ENCODE peak calls at places on chromosomes 5 and 9, in four cellular contexts. Z, E, K and W are unnamed samples.

GRCh38 chr9:131872006-131872405 is 132.1 kb upstream of the RAPGEF1 start:
- DNase-seq in Z (no peak), E (no peak), K (no peak), W (no peak)

GRCh38 chr5:109997191-109997590 is 307.5 kb downstream of the MAN2A1 start:
- DNase-seq in Z (no peak), E (no peak), K (no peak), W (no peak)

GRCh38 chr9:33285502-33285901 is 4.8 kb upstream of the NFX1 start:
- DNase-seq in Z (no peak), E (no peak), K (no peak), W (no peak)

GRCh38 chr9:21709464-21710058 is 92.9 kb upstream of the MTAP start:
- DNase-seq in Z (no peak), E (peak), K (no peak), W (peak)

GRCh38 chr9:79672236-79672635 is 100.5 kb downstream of the TLE4 start:
- DNase-seq in Z (no peak), E (no peak), K (no peak), W (no peak)

GRCh38 chr9:33927694-33928093 is 110.7 kb downstream of the UBE2R2 start:
- DNase-seq in Z (no peak), E (no peak), K (no peak), W (no peak)

GRCh38 chr9:33220681-33221567 is 19.0 kb upstream of the SPINK4 start:
- DNase-seq in Z (no peak), E (no peak), K (no peak), W (no peak)

GRCh38 chr9:88646539-88646938 is 111.6 kb downstream of the NXNL2 start:
- DNase-seq in Z (no peak), E (no peak), K (no peak), W (no peak)

GRCh38 chr9:12760758-12761157 is 14.1 kb upstream of the LURAP1L start:
- DNase-seq in Z (no peak), E (no peak), K (no peak), W (no peak)

GRCh38 chr9:75039006-75039405 is 10.9 kb upstream of the CARNMT1 start:
- DNase-seq in Z (no peak), E (no peak), K (peak), W (no peak)

GRCh38 chr9:29241320-29241719 is 1668.0 kb upstream of the C9orf72 start:
- DNase-seq in Z (peak), E (no peak), K (no peak), W (no peak)

GRCh38 chr9:86721843-86722705 is 225.2 kb downstream of the GAS1 start:
- DNase-seq in Z (peak), E (peak), K (peak), W (no peak)

GRCh38 chr9:86494644-86495081 is 140.5 kb upstream of the TUT7 start:
- DNase-seq in Z (peak), E (no peak), K (peak), W (no peak)

GRCh38 chr9:20621553-20622329 is 558 bp downstream of the MLLT3 start:
- DNase-seq in Z (peak), E (peak), K (no peak), W (peak)

GRCh38 chr9:5560439-5560838 is 50.1 kb downstream of the PDCD1LG2 start:
- DNase-seq in Z (no peak), E (no peak), K (no peak), W (no peak)

GRCh38 chr9:36276840-36277239 is 18.6 kb upstream of the GNE start:
- DNase-seq in Z (no peak), E (no peak), K (peak), W (no peak)

GRCh38 chr9:134469041-134469875 is 143.0 kb downstream of the RXRA start:
- DNase-seq in Z (no peak), E (no peak), K (no peak), W (no peak)

GRCh38 chr5:135038202-135038828 is 4.3 kb upstream of the PITX1 start:
- DNase-seq in Z (no peak), E (no peak), K (no peak), W (no peak)

GRCh38 chr5:145975361-145976066 is 39.1 kb downstream of the SH3RF2 start:
- DNase-seq in Z (peak), E (no peak), K (peak), W (no peak)

GRCh38 chr5:78060421-78060820 is 234.1 kb downstream of the AP3B1 start:
- DNase-seq in Z (no peak), E (no peak), K (peak), W (no peak)

GRCh38 chr9:101705135-101705661 is 33.2 kb downstream of the GRIN3A start:
- DNase-seq in Z (no peak), E (peak), K (no peak), W (peak)

GRCh38 chr5:150066901-150067396 is 19.4 kb downstream of the CSF1R start:
- DNase-seq in Z (peak), E (no peak), K (no peak), W (no peak)

GRCh38 chr9:113219972-113220371 is 1.1 kb downstream of the FKBP15 start:
- DNase-seq in Z (no peak), E (no peak), K (peak), W (peak)

GRCh38 chr5:141948812-141949211 is 9.2 kb downstream of the PCDH12 start:
- DNase-seq in Z (no peak), E (no peak), K (no peak), W (no peak)

GRCh38 chr9:80485420-80485819 is 913.7 kb downstream of the TLE4 start:
- DNase-seq in Z (no peak), E (no peak), K (no peak), W (no peak)

GRCh38 chr5:110900829-110901228 is 162.0 kb downstream of the SLC25A46 start:
- DNase-seq in Z (peak), E (no peak), K (peak), W (no peak)

GRCh38 chr5:170286532-170286931 is 11.0 kb downstream of the LCP2 start:
- DNase-seq in Z (no peak), E (no peak), K (no peak), W (no peak)

GRCh38 chr5:95406426-95407093 is 15.4 kb downstream of the FAM81B start:
- DNase-seq in Z (no peak), E (no peak), K (no peak), W (no peak)

GRCh38 chr9:108119530-108120113 is 630.1 kb upstream of the KLF4 start:
- DNase-seq in Z (no peak), E (no peak), K (no peak), W (no peak)

GRCh38 chr9:108130896-108131295 is 641.3 kb upstream of the KLF4 start:
- DNase-seq in Z (no peak), E (no peak), K (no peak), W (no peak)

DNA sequence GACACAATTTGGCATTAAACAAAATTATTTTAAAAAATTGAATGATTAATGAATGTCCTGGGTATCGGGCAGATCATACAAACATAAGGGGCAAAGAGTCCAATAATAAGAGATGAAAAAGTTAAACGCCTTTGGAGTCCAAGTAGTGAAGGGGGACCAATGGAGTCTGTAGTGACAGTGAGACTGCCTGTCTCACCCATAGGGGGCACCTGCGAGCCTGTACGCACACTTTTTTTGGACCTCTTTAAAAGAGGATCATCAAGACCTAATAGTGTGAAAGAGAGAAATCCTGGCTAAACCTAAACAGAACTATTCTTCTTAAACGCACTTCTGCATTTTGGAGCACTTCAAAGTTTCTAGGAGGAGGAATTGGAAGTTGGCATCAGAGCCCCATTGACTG is 636.0 kb upstream of the KLF4 start:
- DNase-seq in Z (no peak), E (no peak), K (no peak), W (no peak)
- TF ChIP-seq CTCF in Z (peak), E (no peak), K (peak), W (no peak)

GRCh38 chr5:75152861-75153260 is 83.8 kb downstream of the ANKRD31 start:
- DNase-seq in Z (peak), E (no peak), K (no peak), W (no peak)

DNA sequence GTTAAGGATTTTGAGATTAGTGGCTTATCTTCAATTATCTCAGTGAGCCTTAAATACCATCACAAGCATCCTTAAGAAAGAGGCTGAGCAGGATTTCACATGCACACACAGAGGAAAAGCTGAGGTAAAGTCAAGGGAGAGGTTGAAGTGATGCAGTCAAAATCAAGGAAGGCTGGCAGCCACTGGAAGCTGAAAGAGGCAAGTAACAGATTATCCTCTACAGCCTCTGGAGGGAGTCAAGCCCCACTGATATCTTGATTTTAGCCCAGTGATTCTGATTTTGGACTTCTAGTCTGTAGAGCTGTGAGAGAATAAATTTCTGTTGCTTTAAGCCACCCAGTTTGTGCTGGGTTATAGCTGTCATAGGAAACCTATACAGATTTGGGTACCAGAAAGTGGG is 80.1 kb downstream of the ANKRD31 start:
- DNase-seq in Z (peak), E (no peak), K (no peak), W (no peak)
- TF ChIP-seq CTCF in Z (no peak), E (no peak), K (no peak), W (no peak)

GRCh38 chr5:180332051-180332517 is 21.1 kb downstream of the GFPT2 start:
- DNase-seq in Z (peak), E (no peak), K (no peak), W (no peak)
- TF ChIP-seq CTCF in Z (no peak), E (no peak), K (peak), W (no peak)

GRCh38 chr9:136545966-136546696 is at the start of gene NOTCH1:
- DNase-seq in Z (peak), E (peak), K (peak), W (peak)
- TF ChIP-seq CTCF in Z (no peak), E (peak), K (peak), W (no peak)